ENCODE peak calls at places on chromosomes 16 and 17, in five cellular contexts. H is endothelial cell, U is WERI-Rb-1, R is fibroblast of pulmonary artery, T is dorsolateral prefrontal cortex. P is an unnamed sample.

GRCh38 chr17:1182831-1183578 is 3.2 kb upstream of the ABR start:
- DNase-seq in H (no peak), U (peak; percentile 96), R (no peak), T (no peak), P (no peak)

GRCh38 chr17:80393961-80394360 is 21.0 kb upstream of the ENDOV start:
- DNase-seq in H (no peak), U (no peak), R (no peak), T (no peak), P (no peak)

GRCh38 chr17:63078707-63079106 is 112.7 kb downstream of the TANC2 start:
- DNase-seq in H (no peak), U (no peak), R (no peak), T (no peak), P (no peak)

GRCh38 chr17:47267354-47267828 is 13.8 kb downstream of the ITGB3 start:
- DNase-seq in H (no peak), U (no peak), R (peak; percentile 71), T (no peak), P (no peak)

GRCh38 chr17:18253187-18253884 is 5.2 kb downstream of the FLII start:
- DNase-seq in H (no peak), U (no peak), R (no peak), T (no peak), P (no peak)

GRCh38 chr17:20063665-20064648 is 54.8 kb downstream of the SPECC1 start:
- DNase-seq in H (no peak), U (no peak), R (peak; percentile 93), T (peak; percentile 66), P (peak; percentile 90)

GRCh38 chr16:54633943-54634362 is 296.7 kb upstream of the IRX5 start:
- DNase-seq in H (peak; percentile 28), U (peak; percentile 47), R (peak; percentile 6), T (no peak), P (no peak)

GRCh38 chr16:78437352-78437968 is 338.0 kb downstream of the WWOX start:
- DNase-seq in H (peak; percentile 53), U (peak; percentile 35), R (peak; percentile 4), T (peak; percentile 43), P (no peak)

GRCh38 chr16:75024591-75024990 is 25.8 kb downstream of the ZNRF1 start:
- DNase-seq in H (no peak), U (no peak), R (no peak), T (no peak), P (no peak)

GRCh38 chr16:11896776-11897175 is 19.0 kb downstream of the GSPT1 start:
- DNase-seq in H (no peak), U (no peak), R (peak; percentile 62), T (no peak), P (no peak)

GRCh38 chr17:67171560-67171959 is 73.4 kb downstream of the HELZ start:
- DNase-seq in H (no peak), U (no peak), R (no peak), T (no peak), P (no peak)

GRCh38 chr16:58249780-58250478 is 44.9 kb downstream of the PRSS54 start:
- DNase-seq in H (peak; percentile 85), U (peak; percentile 72), R (peak; percentile 67), T (peak; percentile 78), P (peak; percentile 62)

DNA sequence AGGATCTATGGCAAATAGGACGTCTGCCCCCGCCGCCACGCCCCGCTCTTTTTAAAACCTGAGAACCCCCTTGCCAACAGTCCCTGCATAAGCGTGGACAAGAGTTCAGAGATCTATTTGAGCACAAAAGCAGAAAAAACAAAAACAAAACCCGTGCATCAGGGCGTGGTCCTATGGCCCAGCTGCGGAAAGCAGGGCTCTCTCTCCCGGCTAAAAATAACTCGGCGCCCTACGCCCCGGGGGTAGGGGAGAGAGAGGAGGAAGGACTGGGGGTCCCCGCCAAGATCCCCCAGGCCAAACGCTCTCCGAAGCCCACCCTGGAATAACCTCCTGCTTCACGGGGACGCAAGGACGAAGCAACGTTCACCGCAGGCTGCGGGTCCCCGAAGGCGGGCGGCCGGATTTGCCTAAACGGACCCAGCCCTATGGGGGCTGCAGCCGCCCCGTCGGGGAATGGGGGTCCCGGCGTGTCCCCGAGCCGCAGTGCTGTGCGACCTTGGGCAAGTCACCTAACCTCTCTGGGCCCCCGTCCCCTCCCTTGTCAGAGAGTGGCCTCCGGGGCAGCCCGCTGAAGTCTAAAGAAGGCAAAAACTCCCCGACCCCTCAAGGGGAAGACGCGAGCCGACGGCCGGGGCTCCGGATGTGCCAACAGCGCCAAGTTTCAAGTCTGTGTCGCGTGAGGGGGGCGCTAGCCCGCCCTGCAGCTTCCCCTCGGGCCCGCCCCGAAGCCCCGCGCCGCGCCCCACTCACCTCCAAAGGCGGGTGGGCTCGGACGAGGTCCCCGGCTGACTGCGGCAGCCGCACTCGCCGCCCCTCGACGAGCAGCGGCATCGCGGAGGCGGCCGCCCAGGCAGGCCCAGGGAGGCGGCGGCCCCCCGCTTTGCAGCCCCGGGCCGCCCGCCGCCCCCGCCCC is 477 bp downstream of the NTAN1 start:
- DNase-seq in H (no peak), U (peak; percentile 53), R (peak; percentile 39), T (peak; percentile 44), P (no peak)
- TF ChIP-seq CTCF in H (no peak), U (peak; percentile 38), R (no peak), T (no peak), P (no peak)

GRCh38 chr16:27617678-27618077 is 67.7 kb downstream of the KATNIP start:
- DNase-seq in H (no peak), U (no peak), R (no peak), T (no peak), P (no peak)

GRCh38 chr16:27620533-27620932 is 70.6 kb downstream of the KATNIP start:
- DNase-seq in H (no peak), U (no peak), R (no peak), T (no peak), P (no peak)

GRCh38 chr16:27618611-27619380 is 68.9 kb downstream of the KATNIP start:
- DNase-seq in H (no peak), U (peak; percentile 84), R (no peak), T (no peak), P (no peak)

GRCh38 chr16:27618140-27618539 is 68.2 kb downstream of the KATNIP start:
- DNase-seq in H (no peak), U (no peak), R (no peak), T (no peak), P (no peak)
- TF ChIP-seq CTCF in H (no peak), U (no peak), R (no peak), T (no peak), P (no peak)

GRCh38 chr17:44915727-44916058 is 393 bp upstream of the GFAP start:
- DNase-seq in H (no peak), U (no peak), R (no peak), T (no peak), P (no peak)

GRCh38 chr17:44917456-44917855 is 2.2 kb upstream of the GFAP start:
- DNase-seq in H (no peak), U (no peak), R (no peak), T (peak; percentile 23), P (no peak)

GRCh38 chr17:44918006-44918405 is 2.7 kb upstream of the GFAP start:
- DNase-seq in H (no peak), U (no peak), R (no peak), T (no peak), P (no peak)

GRCh38 chr17:44916059-44916780 is 920 bp upstream of the GFAP start:
- DNase-seq in H (no peak), U (peak; percentile 26), R (peak; percentile 13), T (no peak), P (no peak)

GRCh38 chr17:44916781-44917241 is 1.5 kb upstream of the GFAP start:
- DNase-seq in H (no peak), U (no peak), R (peak; percentile 50), T (peak; percentile 79), P (no peak)
- TF ChIP-seq CTCF in H (no peak), U (no peak), R (peak; percentile 0), T (no peak), P (no peak)

DNA sequence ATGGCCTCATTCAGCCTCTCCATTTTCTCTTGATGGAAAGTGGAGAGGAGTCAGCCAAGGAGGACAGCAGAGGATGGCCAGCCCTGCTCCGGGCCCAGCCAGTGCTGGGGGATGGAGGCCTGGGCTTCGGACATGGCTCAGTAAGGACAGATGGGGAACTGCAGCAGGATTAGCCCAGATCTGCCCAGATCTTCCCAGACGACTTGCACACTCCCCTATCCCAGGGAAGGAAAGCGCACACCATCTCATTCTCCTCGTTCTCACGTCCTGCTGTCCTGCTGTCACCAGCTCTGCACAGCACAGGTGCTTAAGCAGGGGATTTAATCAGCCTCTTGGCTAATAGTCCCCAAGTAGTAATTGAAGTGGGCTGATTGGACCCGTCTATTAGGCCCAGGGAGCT is 100.2 kb upstream of the SDK2 start:
- DNase-seq in H (no peak), U (peak; percentile 98), R (no peak), T (no peak), P (no peak)
- TF ChIP-seq CTCF in H (no peak), U (peak; percentile 7), R (no peak), T (no peak), P (no peak)

DNA sequence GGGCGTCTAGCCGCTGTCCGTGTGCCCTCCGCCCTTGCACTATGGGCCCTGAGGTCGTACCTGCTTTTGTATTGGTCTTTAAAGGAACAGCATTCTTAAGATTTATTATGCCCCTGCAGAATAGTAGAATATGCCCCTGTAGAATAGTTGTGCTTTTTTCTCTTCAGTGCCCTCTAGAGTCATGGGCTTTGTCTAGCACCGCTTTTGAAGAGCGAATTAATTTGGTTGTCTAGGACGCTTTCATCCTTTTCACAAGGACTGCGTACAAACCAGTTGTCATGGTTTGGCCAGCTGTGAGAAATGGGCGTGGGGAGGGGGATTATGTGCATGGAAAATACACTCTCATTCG is 615 bp downstream of the CEP95 start:
- DNase-seq in H (peak; percentile 9), U (peak; percentile 34), R (peak; percentile 81), T (no peak), P (no peak)
- TF ChIP-seq CTCF in H (no peak), U (peak; percentile 29), R (peak; percentile 60), T (no peak), P (no peak)

GRCh38 chr16:89294486-89294885 is 77.0 kb downstream of the ZNF778 start:
- DNase-seq in H (no peak), U (no peak), R (no peak), T (no peak), P (no peak)

GRCh38 chr16:89295071-89295900 is 77.8 kb downstream of the ZNF778 start:
- DNase-seq in H (no peak), U (no peak), R (no peak), T (no peak), P (no peak)

GRCh38 chr16:89292443-89293078 is 75.1 kb downstream of the ZNF778 start:
- DNase-seq in H (no peak), U (no peak), R (no peak), T (no peak), P (no peak)

GRCh38 chr16:89291776-89292175 is 74.3 kb downstream of the ZNF778 start:
- DNase-seq in H (no peak), U (no peak), R (no peak), T (no peak), P (no peak)

DNA sequence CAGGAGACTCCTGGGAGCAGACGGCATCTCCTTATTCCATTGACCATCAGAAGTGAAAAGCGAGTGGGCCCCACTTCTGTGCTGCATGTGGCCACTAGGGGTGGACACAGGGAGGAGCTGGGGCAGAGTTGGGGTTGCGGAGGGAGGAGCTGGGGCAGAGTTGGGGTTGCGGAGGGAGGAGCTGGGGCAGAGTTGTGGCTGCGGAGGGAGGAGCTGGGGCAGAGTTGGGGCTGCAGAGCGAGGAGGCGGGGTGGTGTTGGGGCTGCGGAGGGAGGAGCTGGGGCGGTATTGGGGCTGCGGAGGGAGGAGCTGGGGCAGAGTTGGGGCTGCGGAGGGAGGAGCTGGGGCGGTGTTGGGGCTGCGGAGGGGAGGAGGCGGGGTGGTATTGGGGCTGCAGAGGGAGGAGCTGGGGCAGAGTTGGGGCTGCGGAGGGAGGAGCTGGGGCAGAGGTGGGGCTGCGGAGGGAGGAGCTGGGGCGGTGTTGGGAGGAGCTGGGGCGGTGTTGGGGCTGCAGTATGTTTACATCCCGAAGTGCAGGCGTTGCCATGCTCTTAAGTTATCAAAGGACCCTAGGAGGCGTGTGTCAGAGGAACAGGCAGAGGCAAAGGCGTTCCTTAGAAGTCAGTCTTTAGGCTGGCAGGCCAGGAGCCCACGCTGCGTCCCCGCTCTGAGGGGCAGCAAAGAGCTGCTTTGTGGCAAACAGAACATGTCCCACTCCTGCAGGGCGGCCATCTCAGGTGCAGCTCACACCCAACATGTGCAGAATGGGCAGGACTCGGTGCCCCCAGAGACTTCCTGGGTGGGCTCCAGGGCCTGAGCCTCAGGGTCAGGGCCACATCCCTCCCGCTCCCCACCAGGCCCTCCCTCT is 76.0 kb downstream of the ZNF778 start:
- DNase-seq in H (no peak), U (no peak), R (no peak), T (no peak), P (no peak)
- TF ChIP-seq CTCF in H (no peak), U (no peak), R (no peak), T (no peak), P (no peak)